ENCODE peak calls at places on chromosomes 3 and 15, in six cellular contexts. G is HepG2, D is sigmoid colon, X is IMR-90, P is body of pancreas, I is PC-3. N is an unnamed sample.

GRCh38 chr3:194773216-194773615 is 87.5 kb downstream of the FAM43A start:
- DNase-seq in G (no peak), D (peak; percentile 73), X (no peak), P (no peak), I (peak; percentile 70), N (no peak)

GRCh38 chr15:101288905-101289513 is 6.0 kb downstream of the SNRPA1 start:
- DNase-seq in G (peak; percentile 50), D (no peak), X (peak; percentile 55), P (no peak), I (peak; percentile 68), N (peak; percentile 34)

GRCh38 chr15:58258501-58259274 is 120.5 kb downstream of the AQP9 start:
- DNase-seq in G (no peak), D (no peak), X (no peak), P (no peak), I (no peak), N (peak; percentile 96)

GRCh38 chr3:56975562-56975961 is 84.9 kb upstream of the SPATA12 start:
- DNase-seq in G (no peak), D (no peak), X (peak; percentile 51), P (no peak), I (no peak), N (no peak)

GRCh38 chr3:83601704-83602103 is 1357.1 kb upstream of the CADM2 start:
- DNase-seq in G (no peak), D (no peak), X (no peak), P (no peak), I (no peak), N (no peak)

GRCh38 chr3:141663993-141664392 is 74.1 kb upstream of the RNF7 start:
- DNase-seq in G (no peak), D (no peak), X (peak; percentile 48), P (no peak), I (no peak), N (no peak)

GRCh38 chr3:13420817-13421755 is 964 bp upstream of the NUP210 start:
- DNase-seq in G (no peak), D (no peak), X (no peak), P (no peak), I (no peak), N (no peak)

GRCh38 chr3:69296995-69297394 is 88.9 kb downstream of the FRMD4B start:
- DNase-seq in G (no peak), D (no peak), X (no peak), P (no peak), I (no peak), N (no peak)

GRCh38 chr15:69045810-69046209 is 31.3 kb downstream of the NOX5 start:
- DNase-seq in G (peak; percentile 70), D (no peak), X (peak; percentile 37), P (no peak), I (peak; percentile 39), N (no peak)

GRCh38 chr3:162170581-162170980 is 674.0 kb downstream of the OTOL1 start:
- DNase-seq in G (no peak), D (no peak), X (peak; percentile 26), P (no peak), I (peak; percentile 36), N (no peak)

GRCh38 chr15:41597787-41598186 is 38.8 kb downstream of the TYRO3 start:
- DNase-seq in G (no peak), D (no peak), X (no peak), P (no peak), I (no peak), N (no peak)

GRCh38 chr3:128473180-128473519 is 6.5 kb upstream of the DNAJB8 start:
- DNase-seq in G (no peak), D (no peak), X (no peak), P (no peak), I (no peak), N (no peak)

GRCh38 chr15:66565731-66566130 is at the start of gene LCTL:
- DNase-seq in G (peak; percentile 58), D (no peak), X (peak; percentile 72), P (no peak), I (peak; percentile 42), N (no peak)

GRCh38 chr3:99883138-99883461 is 65.4 kb downstream of the CMSS1 start:
- DNase-seq in G (no peak), D (no peak), X (no peak), P (no peak), I (no peak), N (no peak)

GRCh38 chr3:99883693-99884092 is 66.0 kb downstream of the CMSS1 start:
- DNase-seq in G (no peak), D (no peak), X (no peak), P (no peak), I (no peak), N (no peak)

GRCh38 chr3:99884484-99884883 is 66.8 kb downstream of the CMSS1 start:
- DNase-seq in G (peak; percentile 73), D (no peak), X (no peak), P (no peak), I (no peak), N (no peak)

GRCh38 chr3:99885085-99885484 is 67.4 kb downstream of the CMSS1 start:
- DNase-seq in G (no peak), D (no peak), X (no peak), P (no peak), I (no peak), N (no peak)

DNA sequence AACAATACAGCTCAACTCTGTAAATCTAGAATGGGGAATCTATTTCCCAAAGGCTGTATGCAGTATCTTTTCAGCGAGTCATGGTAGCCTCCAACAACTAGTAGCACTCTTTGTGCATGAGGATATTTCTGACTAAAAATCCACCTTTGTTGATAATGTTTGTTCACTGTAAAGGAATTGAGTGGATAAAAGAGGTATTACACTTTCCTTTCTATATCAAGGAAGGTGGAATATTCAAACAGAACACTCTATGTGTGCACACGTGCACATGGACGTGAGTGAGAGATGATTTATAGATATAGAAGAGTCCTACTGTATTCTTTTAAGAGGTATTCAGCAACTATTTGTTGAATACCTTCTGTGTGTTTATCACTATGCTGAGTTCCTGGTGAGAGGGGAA is 68.2 kb downstream of the CMSS1 start:
- DNase-seq in G (no peak), D (no peak), X (no peak), P (no peak), I (no peak), N (no peak)
- TF ChIP-seq CTCF in G (no peak), D (no peak), X (no peak), P (no peak), I (no peak), N (peak; percentile 7)

DNA sequence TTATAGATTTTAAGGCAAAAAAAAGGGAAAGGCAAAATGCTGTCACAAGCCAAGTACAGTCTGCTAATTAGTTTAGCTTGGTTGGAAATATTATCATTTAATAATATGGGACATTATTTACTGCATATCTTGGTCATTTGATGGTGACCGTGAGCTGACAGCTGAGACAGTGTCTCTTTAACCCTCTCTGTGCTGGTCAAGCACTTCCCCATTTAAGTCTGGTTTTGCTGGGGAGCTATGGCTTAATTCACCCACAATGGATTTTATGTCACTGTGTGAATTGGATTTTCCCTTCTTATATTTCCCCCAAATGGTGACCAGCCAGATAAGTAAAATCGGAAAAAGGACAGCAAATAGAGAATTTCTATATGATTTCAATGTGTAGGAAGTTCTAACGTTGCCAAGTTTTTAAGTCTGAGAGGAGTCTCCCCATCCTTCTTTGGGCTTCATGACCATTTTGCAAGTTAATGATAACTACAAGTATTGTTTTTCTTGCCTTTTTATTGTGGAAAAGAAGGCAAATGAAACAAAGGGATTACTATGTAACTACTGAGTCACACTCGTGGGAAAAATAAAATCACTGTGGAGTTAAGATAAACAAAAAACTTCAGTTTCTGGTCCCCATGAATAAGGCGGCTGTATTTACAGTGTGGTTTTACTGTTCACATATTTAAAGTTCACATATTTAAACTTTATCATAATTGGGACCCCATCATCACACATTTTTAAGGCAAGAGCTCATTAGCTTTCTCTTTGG is 373.5 kb downstream of the NR2F2 start:
- DNase-seq in G (no peak), D (no peak), X (no peak), P (no peak), I (no peak), N (no peak)
- H3K4me1 ChIP-seq in G (no peaks in the 10 kb centered on the region), D (no peaks in the 10 kb centered on the region), X (no peaks in the 10 kb centered on the region), P (no peaks in the 10 kb centered on the region), I (no peaks in the 10 kb centered on the region), N (no peaks in the 10 kb centered on the region)

DNA sequence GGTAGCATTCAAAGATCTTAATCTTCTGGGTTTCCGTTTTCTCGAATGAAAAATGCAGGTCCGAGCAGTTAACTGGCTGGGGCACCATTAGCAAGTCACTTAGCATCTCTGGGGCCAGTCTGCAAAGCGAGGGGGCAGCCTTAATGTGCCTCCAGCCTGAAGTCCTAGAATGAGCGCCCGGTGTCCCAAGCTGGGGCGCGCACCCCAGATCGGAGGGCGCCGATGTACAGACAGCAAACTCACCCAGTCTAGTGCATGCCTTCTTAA is at the start of gene PATL2:
- DNase-seq in G (no peak), D (no peak), X (no peak), P (no peak), I (no peak), N (no peak)
- TF ChIP-seq CTCF in G (peak; percentile 29), D (no peak), X (peak; percentile 6), P (no peak), I (no peak), N (no peak)

DNA sequence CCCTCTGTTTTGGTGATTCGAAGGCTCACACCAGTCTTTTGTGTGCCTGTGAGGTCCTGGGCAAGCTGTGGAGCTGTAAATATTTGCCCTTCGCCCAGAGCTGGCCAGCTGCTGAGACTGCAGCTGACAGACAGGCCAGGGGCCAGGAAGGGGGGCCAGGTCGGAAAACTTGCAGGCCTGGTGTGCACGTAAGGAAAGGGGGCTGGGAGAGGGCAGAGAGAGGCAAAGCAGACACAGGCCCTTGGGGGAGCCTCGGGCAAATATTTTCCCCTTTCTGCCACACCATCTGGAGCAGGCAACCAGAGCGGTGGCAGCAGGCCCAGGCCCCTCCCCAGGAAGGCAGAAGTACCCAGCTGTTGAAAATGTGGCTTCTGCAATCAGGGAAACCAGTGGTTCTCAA is 2.6 kb downstream of the PDZRN3 start:
- DNase-seq in G (peak; percentile 3), D (peak; percentile 95), X (peak; percentile 47), P (peak; percentile 77), I (no peak), N (no peak)
- H3K4me1 ChIP-seq in G (peaks cover 26% of the 10 kb centered on the region), D (peaks cover 50% of the 10 kb centered on the region), X (peaks cover 5% of the 10 kb centered on the region), P (peaks cover 48% of the 10 kb centered on the region), I (no peaks in the 10 kb centered on the region), N (peaks cover 6% of the 10 kb centered on the region)

GRCh38 chr15:50143255-50143860 is 24.3 kb upstream of the ATP8B4 start:
- DNase-seq in G (no peak), D (no peak), X (no peak), P (no peak), I (no peak), N (no peak)

GRCh38 chr15:50146661-50147060 is 27.6 kb upstream of the ATP8B4 start:
- DNase-seq in G (no peak), D (no peak), X (no peak), P (no peak), I (no peak), N (no peak)

GRCh38 chr15:50148362-50148963 is 29.4 kb upstream of the ATP8B4 start:
- DNase-seq in G (peak; percentile 59), D (no peak), X (peak; percentile 79), P (no peak), I (peak; percentile 75), N (peak; percentile 74)

GRCh38 chr15:50144342-50145120 is 25.5 kb upstream of the ATP8B4 start:
- DNase-seq in G (no peak), D (no peak), X (no peak), P (no peak), I (no peak), N (no peak)

DNA sequence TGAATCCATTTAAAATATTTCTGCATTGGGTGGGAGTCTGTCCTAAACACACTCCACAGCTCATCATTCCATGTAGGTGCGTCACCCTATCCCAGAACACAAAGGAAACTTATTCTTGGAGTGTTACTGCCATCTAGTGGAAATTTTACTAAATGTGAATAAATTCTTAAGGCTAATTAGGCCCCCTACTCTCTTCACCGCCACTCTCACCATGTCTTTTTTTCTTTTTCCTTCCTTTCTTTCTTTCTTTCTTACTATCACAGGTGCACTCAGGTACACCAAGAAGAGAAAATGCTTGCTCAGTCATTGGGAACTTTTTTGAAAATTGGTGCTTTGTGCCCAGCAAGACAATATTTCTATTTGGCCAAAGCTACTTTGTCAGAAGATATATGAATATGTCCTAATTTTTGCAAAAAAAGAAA is 26.4 kb upstream of the ATP8B4 start:
- DNase-seq in G (peak; percentile 78), D (no peak), X (peak; percentile 88), P (no peak), I (peak; percentile 90), N (no peak)
- TF ChIP-seq CTCF in G (peak; percentile 75), D (peak; percentile 62), X (peak; percentile 60), P (peak; percentile 60), I (peak; percentile 69), N (peak; percentile 80)

N was measured in foreskin keratinocyte.